ENCODE peak calls at places on chromosomes 12 and 14, in four cellular contexts. F is A549; D is HCEC 1CT; P is stimulated activated CD8-positive, alpha-beta memory T cell treated with anti-CD3 and anti-CD28 coated beads, Interleukin-12 subunit alpha, Interleukin-12 subunit beta, amount 100 ng/mL, for 1 hour. W is an unnamed sample.

GRCh38 chr14:39185256-39186049 is 10.4 kb downstream of the PNN start:
- DNase-seq in F (no peak), D (no peak), P (no peak), W (no peak)

GRCh38 chr14:97411938-97412612 is 614.9 kb downstream of the VRK1 start:
- DNase-seq in F (no peak), D (no peak), P (no peak), W (no peak)

GRCh38 chr12:117501470-117501869 is 140.0 kb upstream of the NOS1 start:
- DNase-seq in F (no peak), D (no peak), P (no peak), W (no peak)

GRCh38 chr12:132428872-132429121 is 61.2 kb upstream of the FBRSL1 start:
- DNase-seq in F (no peak), D (no peak), P (no peak), W (no peak)

GRCh38 chr14:106268013-106268727 is 741.8 kb downstream of the TMEM121 start:
- DNase-seq in F (no peak), D (no peak), P (peak; percentile 74), W (no peak)

GRCh38 chr12:41334390-41334789 is 146.3 kb downstream of the PDZRN4 start:
- DNase-seq in F (no peak), D (no peak), P (no peak), W (no peak)

GRCh38 chr14:99508896-99509629 is 27.9 kb downstream of the CCNK start:
- DNase-seq in F (no peak), D (no peak), P (no peak), W (no peak)

GRCh38 chr12:64181504-64182291 is 40.4 kb downstream of the KICS2 start:
- DNase-seq in F (peak; percentile 69), D (peak; percentile 98), P (no peak), W (no peak)

GRCh38 chr14:103382375-103382774 is 2.8 kb upstream of the MARK3 start:
- DNase-seq in F (no peak), D (peak; percentile 82), P (no peak), W (no peak)

GRCh38 chr12:24798335-24798734 is 150.6 kb downstream of the BCAT1 start:
- DNase-seq in F (no peak), D (no peak), P (no peak), W (no peak)

GRCh38 chr14:68931474-68932051 is 47.5 kb downstream of the ACTN1 start:
- DNase-seq in F (no peak), D (no peak), P (no peak), W (no peak)

GRCh38 chr14:77151245-77151644 is 9.7 kb upstream of the ZDHHC22 start:
- DNase-seq in F (peak; percentile 55), D (peak; percentile 22), P (no peak), W (no peak)

GRCh38 chr12:53725824-53726223 is 1.4 kb downstream of the CALCOCO1 start:
- DNase-seq in F (no peak), D (no peak), P (no peak), W (no peak)

GRCh38 chr12:90102957-90103652 is 394.5 kb upstream of the ATP2B1 start:
- DNase-seq in F (peak; percentile 18), D (peak; percentile 61), P (peak; percentile 4), W (peak; percentile 13)

GRCh38 chr12:43294147-43294546 is 257.9 kb downstream of the ADAMTS20 start:
- DNase-seq in F (no peak), D (no peak), P (no peak), W (no peak)

GRCh38 chr12:110756611-110757010 is 13.9 kb upstream of the PPP1CC start:
- DNase-seq in F (no peak), D (no peak), P (no peak), W (no peak)

GRCh38 chr12:105025890-105026289 is 39.8 kb downstream of the NOPCHAP1 start:
- DNase-seq in F (no peak), D (no peak), P (no peak), W (no peak)

GRCh38 chr14:57865450-57866198 is at the start of gene SLC35F4:
- DNase-seq in F (peak; percentile 5), D (no peak), P (no peak), W (no peak)

GRCh38 chr12:119630962-119631550 is 36.9 kb upstream of the PRKAB1 start:
- DNase-seq in F (no peak), D (no peak), P (no peak), W (no peak)

GRCh38 chr14:92924247-92924646 is 1.3 kb downstream of the CHGA start:
- DNase-seq in F (no peak), D (no peak), P (no peak), W (no peak)

GRCh38 chr12:56671608-56672007 is 16.5 kb downstream of the PTGES3 start:
- DNase-seq in F (no peak), D (no peak), P (no peak), W (no peak)

GRCh38 chr12:102169922-102170698 is 27.5 kb downstream of the PMCH start:
- DNase-seq in F (no peak), D (peak; percentile 22), P (no peak), W (no peak)

GRCh38 chr14:80291099-80291498 is 79.8 kb upstream of the DIO2 start:
- DNase-seq in F (no peak), D (no peak), P (no peak), W (no peak)

GRCh38 chr12:53930591-53931255 is 7.9 kb upstream of the HOXC13 start:
- DNase-seq in F (no peak), D (no peak), P (no peak), W (no peak)

GRCh38 chr12:48816148-48816854 is 2.0 kb upstream of the CACNB3 start:
- DNase-seq in F (no peak), D (no peak), P (no peak), W (no peak)

GRCh38 chr12:111448266-111448830 is 42.6 kb downstream of the SH2B3 start:
- DNase-seq in F (no peak), D (no peak), P (no peak), W (no peak)

GRCh38 chr12:105106621-105107020 is 910 bp upstream of the WASHC4 start:
- DNase-seq in F (no peak), D (no peak), P (no peak), W (no peak)

GRCh38 chr12:46763230-46763629 is 62.6 kb downstream of the SLC38A4 start:
- DNase-seq in F (no peak), D (no peak), P (no peak), W (no peak)

GRCh38 chr12:93565760-93566159 is 6.7 kb upstream of the SOCS2 start:
- DNase-seq in F (no peak), D (no peak), P (no peak), W (no peak)

GRCh38 chr14:86782092-86782580 is 1210.8 kb downstream of the GALC start:
- DNase-seq in F (no peak), D (no peak), P (no peak), W (no peak)

GRCh38 chr12:65666876-65667275 is 157.4 kb upstream of the HMGA2 start:
- DNase-seq in F (no peak), D (no peak), P (no peak), W (no peak)